ENCODE peak calls at places on chromosomes 13 and 19, in five cellular contexts. R is NCI-H748 treated with DMSO at 0.1 percent for 48 hours; N is PC-3; A is stimulated activated naive CD4-positive, alpha-beta T cell; W is stimulated activated CD8-positive, alpha-beta memory T cell treated with anti-CD3 and anti-CD28 coated beads, Interleukin-7, amount 100 ng/mL, for 48 hours. H is an unnamed sample.

GRCh38 chr13:97781891-97782305 is 171.6 kb upstream of the IPO5 start:
- DNase-seq in R (no peak), N (no peak), A (no peak), W (no peak), H (peak; percentile 56)

GRCh38 chr13:32548837-32549236 is 10.2 kb upstream of the N4BP2L2 start:
- DNase-seq in R (no peak), N (no peak), A (no peak), W (no peak), H (no peak)

GRCh38 chr19:49808762-49809154 is 4.3 kb downstream of the FUZ start:
- DNase-seq in R (peak; percentile 93), N (peak; percentile 79), A (peak; percentile 71), W (peak; percentile 50), H (peak; percentile 95)

GRCh38 chr19:855566-856120 is 3.5 kb downstream of the ELANE start:
- DNase-seq in R (no peak), N (no peak), A (no peak), W (no peak), H (no peak)

GRCh38 chr19:29612121-29612520 is 6.0 kb downstream of the POP4 start:
- DNase-seq in R (no peak), N (no peak), A (no peak), W (no peak), H (no peak)

GRCh38 chr13:51269039-51269438 is 46.8 kb downstream of the FAM124A start:
- DNase-seq in R (no peak), N (no peak), A (no peak), W (no peak), H (no peak)

GRCh38 chr19:40613669-40614594 is 12.8 kb downstream of the LTBP4 start:
- DNase-seq in R (peak; percentile 83), N (no peak), A (peak; percentile 78), W (peak; percentile 77), H (peak; percentile 90)

GRCh38 chr13:90105276-90105675 is 1242.2 kb upstream of the MIR17HG start:
- DNase-seq in R (no peak), N (peak; percentile 85), A (no peak), W (no peak), H (no peak)

GRCh38 chr13:105634059-105634458 is 901.4 kb downstream of the EFNB2 start:
- DNase-seq in R (no peak), N (peak; percentile 16), A (no peak), W (no peak), H (no peak)

GRCh38 chr13:99565478-99566124 is 64.3 kb downstream of the TM9SF2 start:
- DNase-seq in R (no peak), N (no peak), A (no peak), W (no peak), H (no peak)

GRCh38 chr19:19146000-19146608 is 7.8 kb upstream of the TMEM161A start:
- DNase-seq in R (peak; percentile 21), N (peak; percentile 65), A (peak; percentile 52), W (peak; percentile 65), H (peak; percentile 88)

GRCh38 chr19:44570984-44571684 is 41.7 kb upstream of the CEACAM20 start:
- DNase-seq in R (peak; percentile 56), N (peak; percentile 85), A (no peak), W (no peak), H (no peak)

GRCh38 chr19:31145909-31146453 is 203.3 kb downstream of the TSHZ3 start:
- DNase-seq in R (no peak), N (no peak), A (no peak), W (no peak), H (no peak)

GRCh38 chr19:1214862-1215731 is 9.5 kb downstream of the STK11 start:
- DNase-seq in R (no peak), N (peak; percentile 60), A (no peak), W (no peak), H (peak; percentile 84)

GRCh38 chr19:7415163-7415856 is 66.6 kb downstream of the ARHGEF18 start:
- DNase-seq in R (peak; percentile 21), N (no peak), A (no peak), W (no peak), H (no peak)

GRCh38 chr13:53191091-53191490 is 162.5 kb downstream of the OLFM4 start:
- DNase-seq in R (no peak), N (peak; percentile 51), A (no peak), W (no peak), H (no peak)